ENCODE peak calls at places on chromosomes 13 and 19, in six cellular contexts. Z, B, R, P, W and Q are unnamed samples.

GRCh38 chr13:27783111-27783510 is 9.2 kb upstream of the GSX1 start:
- DNase-seq in Z (no peak), B (no peak), R (no peak), P (no peak), W (peak; percentile 19), Q (peak; percentile 3)

GRCh38 chr19:33064117-33064777 is 441 bp downstream of the RHPN2 start:
- DNase-seq in Z (no peak), B (peak; percentile 45), R (no peak), P (peak; percentile 71), W (no peak), Q (no peak)

GRCh38 chr19:15430526-15431120 is 11.8 kb upstream of the AKAP8L start:
- DNase-seq in Z (no peak), B (no peak), R (no peak), P (no peak), W (no peak), Q (no peak)

GRCh38 chr13:68176486-68176885 is 946.4 kb upstream of the PCDH9 start:
- DNase-seq in Z (peak; percentile 34), B (no peak), R (peak; percentile 69), P (no peak), W (peak; percentile 89), Q (peak; percentile 1)

GRCh38 chr13:102198418-102199322 is 203.2 kb downstream of the FGF14 start:
- DNase-seq in Z (no peak), B (no peak), R (no peak), P (no peak), W (peak; percentile 52), Q (no peak)

GRCh38 chr13:20441879-20442278 is 83.8 kb downstream of the CRYL1 start:
- DNase-seq in Z (peak; percentile 4), B (no peak), R (no peak), P (no peak), W (no peak), Q (no peak)

GRCh38 chr19:48493718-48494515 is 17.7 kb downstream of the LMTK3 start:
- DNase-seq in Z (no peak), B (no peak), R (no peak), P (no peak), W (no peak), Q (no peak)

GRCh38 chr13:38530492-38530891 is 156.4 kb upstream of the FREM2 start:
- DNase-seq in Z (no peak), B (no peak), R (no peak), P (no peak), W (peak; percentile 44), Q (peak; percentile 29)

GRCh38 chr13:76885203-76886004 is 801 bp downstream of the KCTD12 start:
- DNase-seq in Z (no peak), B (peak; percentile 66), R (no peak), P (peak; percentile 73), W (peak; percentile 86), Q (peak; percentile 66)

DNA sequence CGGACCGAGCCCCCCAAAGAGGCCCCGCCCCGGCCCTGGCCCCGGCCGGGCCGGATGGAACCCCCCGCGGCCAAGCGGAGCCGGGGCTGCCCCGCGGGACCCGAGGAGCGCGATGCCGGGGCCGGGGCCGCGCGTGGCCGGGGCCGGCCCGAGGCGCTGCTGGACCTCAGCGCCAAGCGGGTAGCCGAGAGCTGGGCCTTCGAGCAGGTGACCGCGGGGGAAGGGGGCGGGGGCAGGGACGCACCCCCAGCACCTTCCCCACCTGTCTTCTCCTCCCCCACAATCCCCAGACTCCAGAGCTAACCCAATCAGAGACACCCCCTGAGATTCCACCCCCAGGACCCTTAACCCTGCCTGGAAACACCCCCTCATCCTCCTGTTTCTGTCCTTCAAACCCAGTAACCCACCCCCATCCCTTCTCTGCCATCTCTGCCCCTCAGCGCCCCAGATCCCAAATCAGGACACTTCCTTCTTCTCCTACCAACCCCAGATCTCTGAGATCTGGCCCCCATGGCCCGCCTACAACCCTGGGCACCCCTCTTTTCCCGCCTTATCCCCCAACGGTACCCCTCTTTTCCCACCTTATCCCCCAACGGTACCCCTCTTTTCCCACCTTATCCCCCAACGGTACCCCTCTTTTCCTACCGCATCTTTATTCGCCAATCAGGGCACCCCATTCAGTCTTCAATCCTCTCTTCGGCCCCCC is 505 bp downstream of the ZSWIM4 start:
- DNase-seq in Z (no peak), B (peak; percentile 49), R (no peak), P (no peak), W (no peak), Q (peak; percentile 15)
- H3K4me3 ChIP-seq in Z (peak overlapping the region; percentile 80), B (peak overlapping the region; percentile 61), R (peak overlapping the region; percentile 89), P (peak overlapping the region; percentile 69), W (peak overlapping the region; percentile 83), Q (peak overlapping the region; percentile 82)

DNA sequence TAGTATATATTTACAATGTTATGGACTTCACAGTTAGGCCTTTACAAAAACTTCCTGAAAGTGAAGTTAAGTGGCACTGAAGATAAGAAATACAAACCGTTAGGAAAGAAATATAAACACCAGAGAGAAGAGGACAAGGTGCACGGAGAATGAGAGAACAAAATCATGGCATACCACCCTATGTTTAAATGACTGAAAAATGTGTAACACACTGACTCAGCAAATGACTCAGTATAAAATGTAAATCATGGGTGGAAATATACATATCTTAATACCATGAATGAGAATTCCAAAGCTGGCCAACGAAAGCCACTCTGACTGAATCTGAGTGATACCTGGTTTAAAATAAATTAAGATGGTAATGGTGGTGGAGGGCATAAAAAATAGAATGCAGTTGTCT is 260.8 kb downstream of the DNAJC15 start:
- DNase-seq in Z (peak; percentile 70), B (no peak), R (no peak), P (no peak), W (peak; percentile 86), Q (peak; percentile 37)
- TF ChIP-seq CTCF in Z (no peak), B (no peak), R (no peak), P (no peak), W (no peak), Q (no peak)

GRCh38 chr19:46902402-46902766 is 41.6 kb downstream of the ARHGAP35 start:
- DNase-seq in Z (no peak), B (no peak), R (no peak), P (peak; percentile 33), W (no peak), Q (peak; percentile 45)
- H3K4me3 ChIP-seq in Z (no peak overlapping the region), B (no peak overlapping the region), R (no peak overlapping the region), P (no peak overlapping the region), W (no peak overlapping the region), Q (no peak overlapping the region)

GRCh38 chr19:47416667-47417033 is 2.7 kb downstream of the MEIS3 start:
- DNase-seq in Z (no peak), B (no peak), R (no peak), P (no peak), W (no peak), Q (no peak)

GRCh38 chr19:47417107-47417745 is 2.1 kb downstream of the MEIS3 start:
- DNase-seq in Z (no peak), B (no peak), R (no peak), P (no peak), W (no peak), Q (no peak)

GRCh38 chr19:47413941-47414340 is 5.4 kb downstream of the MEIS3 start:
- DNase-seq in Z (no peak), B (no peak), R (no peak), P (no peak), W (no peak), Q (no peak)

GRCh38 chr19:47415953-47416666 is 3.2 kb downstream of the MEIS3 start:
- DNase-seq in Z (no peak), B (no peak), R (no peak), P (no peak), W (no peak), Q (no peak)

DNA sequence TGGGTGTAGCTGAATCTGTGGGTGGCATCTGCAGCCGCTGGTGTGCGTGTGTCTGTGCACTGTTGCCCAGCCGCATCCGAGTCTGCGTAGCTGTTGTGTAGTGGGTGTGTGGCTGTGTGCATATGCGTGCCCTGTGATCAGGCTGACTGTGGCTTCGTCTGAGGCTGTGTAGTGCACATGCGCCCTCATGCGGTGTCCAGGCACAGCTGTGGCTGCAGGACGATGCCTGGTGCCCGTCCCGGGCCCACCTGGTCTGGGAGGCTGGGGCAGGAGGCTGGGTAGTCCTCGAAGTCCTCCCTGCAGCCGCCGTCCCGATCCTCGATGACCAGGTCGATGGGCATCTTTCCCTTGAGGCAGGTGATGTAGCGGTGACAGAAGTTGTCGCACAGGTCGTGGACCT is 4.9 kb downstream of the MEIS3 start:
- DNase-seq in Z (no peak), B (no peak), R (no peak), P (no peak), W (no peak), Q (no peak)
- TF ChIP-seq CTCF in Z (no peak), B (no peak), R (peak; percentile 48), P (no peak), W (no peak), Q (no peak)